ENCODE peak calls at places on chromosomes 4 and X, in five cellular contexts. One of them, this sample, is unnamed.

GRCh38 chrX:9864011-9864410 is 77.8 kb downstream of the SHROOM2 start:
- DNase-seq in right cardiac atrium: no peak
- DNase-seq in dorsolateral prefrontal cortex: no peak
- DNase-seq in GM12865: no peak
- DNase-seq in SK-N-SH: no peak
- DNase-seq in this sample: no peak

GRCh38 chr4:83772680-83773079 is 236.8 kb downstream of the GPAT3 start:
- DNase-seq in right cardiac atrium: no peak
- DNase-seq in dorsolateral prefrontal cortex: no peak
- DNase-seq in GM12865: no peak
- DNase-seq in SK-N-SH: no peak
- DNase-seq in this sample: no peak

GRCh38 chrX:109839694-109840358 is 106.8 kb upstream of the ACSL4 start:
- DNase-seq in right cardiac atrium: no peak
- DNase-seq in dorsolateral prefrontal cortex: no peak
- DNase-seq in GM12865: no peak
- DNase-seq in SK-N-SH: no peak
- DNase-seq in this sample: no peak

GRCh38 chr4:175813841-175814240 is 1.8 kb upstream of the GPM6A start:
- DNase-seq in right cardiac atrium: no peak
- DNase-seq in dorsolateral prefrontal cortex: no peak
- DNase-seq in GM12865: no peak
- DNase-seq in SK-N-SH: no peak
- DNase-seq in this sample: no peak

GRCh38 chr4:78689224-78689623 is 86.9 kb upstream of the BMP2K start:
- DNase-seq in right cardiac atrium: no peak
- DNase-seq in dorsolateral prefrontal cortex: no peak
- DNase-seq in GM12865: no peak
- DNase-seq in SK-N-SH: no peak
- DNase-seq in this sample: no peak

GRCh38 chr4:20368926-20369325 is 117.2 kb downstream of the SLIT2 start:
- DNase-seq in right cardiac atrium: no peak
- DNase-seq in dorsolateral prefrontal cortex: no peak
- DNase-seq in GM12865: no peak
- DNase-seq in SK-N-SH: no peak
- DNase-seq in this sample: no peak

GRCh38 chr4:80185787-80186548 is 11.3 kb upstream of the PRDM8 start:
- DNase-seq in right cardiac atrium: peak
- DNase-seq in dorsolateral prefrontal cortex: no peak
- DNase-seq in GM12865: no peak
- DNase-seq in SK-N-SH: no peak
- DNase-seq in this sample: no peak

GRCh38 chr4:5824635-5825034 is 68.3 kb downstream of the CRMP1 start:
- DNase-seq in right cardiac atrium: no peak
- DNase-seq in dorsolateral prefrontal cortex: no peak
- DNase-seq in GM12865: peak
- DNase-seq in SK-N-SH: peak
- DNase-seq in this sample: peak

GRCh38 chr4:106495498-106495897 is 126.9 kb upstream of the GIMD1 start:
- DNase-seq in right cardiac atrium: no peak
- DNase-seq in dorsolateral prefrontal cortex: no peak
- DNase-seq in GM12865: no peak
- DNase-seq in SK-N-SH: no peak
- DNase-seq in this sample: no peak

GRCh38 chr4:42282081-42282901 is 115.0 kb upstream of the SHISA3 start:
- DNase-seq in right cardiac atrium: no peak
- DNase-seq in dorsolateral prefrontal cortex: peak
- DNase-seq in GM12865: peak
- DNase-seq in SK-N-SH: peak
- DNase-seq in this sample: peak

GRCh38 chrX:13816899-13817298 is at the start of gene GPM6B:
- DNase-seq in right cardiac atrium: no peak
- DNase-seq in dorsolateral prefrontal cortex: peak
- DNase-seq in GM12865: no peak
- DNase-seq in SK-N-SH: no peak
- DNase-seq in this sample: no peak

GRCh38 chr4:55125087-55125721 is at the start of gene KDR:
- DNase-seq in right cardiac atrium: peak
- DNase-seq in dorsolateral prefrontal cortex: no peak
- DNase-seq in GM12865: no peak
- DNase-seq in SK-N-SH: peak
- DNase-seq in this sample: no peak

GRCh38 chr4:117085185-117085701 is at the start of gene TRAM1L1:
- DNase-seq in right cardiac atrium: peak
- DNase-seq in dorsolateral prefrontal cortex: peak
- DNase-seq in GM12865: no peak
- DNase-seq in SK-N-SH: peak
- DNase-seq in this sample: no peak

GRCh38 chr4:152273343-152273742 is 262.5 kb downstream of the FBXW7 start:
- DNase-seq in right cardiac atrium: no peak
- DNase-seq in dorsolateral prefrontal cortex: no peak
- DNase-seq in GM12865: no peak
- DNase-seq in SK-N-SH: no peak
- DNase-seq in this sample: no peak

GRCh38 chrX:40806511-40807220 is 71.3 kb upstream of the MED14 start:
- DNase-seq in right cardiac atrium: no peak
- DNase-seq in dorsolateral prefrontal cortex: no peak
- DNase-seq in GM12865: no peak
- DNase-seq in SK-N-SH: no peak
- DNase-seq in this sample: no peak

GRCh38 chrX:1466971-1467561 is 14.4 kb upstream of the ASMTL start:
- DNase-seq in right cardiac atrium: peak
- DNase-seq in dorsolateral prefrontal cortex: no peak
- DNase-seq in GM12865: peak
- DNase-seq in SK-N-SH: no peak
- DNase-seq in this sample: peak

GRCh38 chr4:40299704-40300336 is 35.3 kb upstream of the CHRNA9 start:
- DNase-seq in right cardiac atrium: no peak
- DNase-seq in dorsolateral prefrontal cortex: no peak
- DNase-seq in GM12865: no peak
- DNase-seq in SK-N-SH: no peak
- DNase-seq in this sample: no peak

GRCh38 chr4:22322996-22323395 is 192.9 kb downstream of the ADGRA3 start:
- DNase-seq in right cardiac atrium: no peak
- DNase-seq in dorsolateral prefrontal cortex: no peak
- DNase-seq in GM12865: no peak
- DNase-seq in SK-N-SH: no peak
- DNase-seq in this sample: no peak

GRCh38 chrX:8548446-8548845 is 83.8 kb downstream of the VCX3B start:
- DNase-seq in right cardiac atrium: no peak
- DNase-seq in dorsolateral prefrontal cortex: no peak
- DNase-seq in GM12865: no peak
- DNase-seq in SK-N-SH: no peak
- DNase-seq in this sample: no peak

GRCh38 chrX:154549766-154550165 is 2.3 kb downstream of the IKBKG start:
- DNase-seq in right cardiac atrium: no peak
- DNase-seq in dorsolateral prefrontal cortex: no peak
- DNase-seq in GM12865: no peak
- DNase-seq in SK-N-SH: no peak
- DNase-seq in this sample: no peak

GRCh38 chrX:33357606-33358005 is 146.3 kb upstream of the DMD start:
- DNase-seq in right cardiac atrium: peak
- DNase-seq in dorsolateral prefrontal cortex: no peak
- DNase-seq in GM12865: no peak
- DNase-seq in SK-N-SH: no peak
- DNase-seq in this sample: no peak

GRCh38 chrX:104315555-104315954 is 60.8 kb upstream of the ESX1 start:
- DNase-seq in right cardiac atrium: no peak
- DNase-seq in dorsolateral prefrontal cortex: no peak
- DNase-seq in GM12865: no peak
- DNase-seq in SK-N-SH: no peak
- DNase-seq in this sample: no peak

GRCh38 chr4:141041021-141041476 is 92.2 kb downstream of the RNF150 start:
- DNase-seq in right cardiac atrium: no peak
- DNase-seq in dorsolateral prefrontal cortex: no peak
- DNase-seq in GM12865: no peak
- DNase-seq in SK-N-SH: no peak
- DNase-seq in this sample: no peak

GRCh38 chr4:13541720-13542576 is 2.4 kb downstream of the NKX3-2 start:
- DNase-seq in right cardiac atrium: no peak
- DNase-seq in dorsolateral prefrontal cortex: no peak
- DNase-seq in GM12865: peak
- DNase-seq in SK-N-SH: peak
- DNase-seq in this sample: no peak

GRCh38 chr4:100517864-100518341 is at the start of gene EMCN:
- DNase-seq in right cardiac atrium: no peak
- DNase-seq in dorsolateral prefrontal cortex: no peak
- DNase-seq in GM12865: no peak
- DNase-seq in SK-N-SH: no peak
- DNase-seq in this sample: no peak

GRCh38 chrX:275967-276587 is 5.1 kb upstream of the PLCXD1 start:
- DNase-seq in right cardiac atrium: peak
- DNase-seq in dorsolateral prefrontal cortex: no peak
- DNase-seq in GM12865: no peak
- DNase-seq in SK-N-SH: peak
- DNase-seq in this sample: no peak

GRCh38 chrX:275476-275966 is 5.7 kb upstream of the PLCXD1 start:
- DNase-seq in right cardiac atrium: peak
- DNase-seq in dorsolateral prefrontal cortex: no peak
- DNase-seq in GM12865: no peak
- DNase-seq in SK-N-SH: no peak
- DNase-seq in this sample: no peak

GRCh38 chrX:281166-281999 is at the start of gene PLCXD1:
- DNase-seq in right cardiac atrium: peak
- DNase-seq in dorsolateral prefrontal cortex: no peak
- DNase-seq in GM12865: peak
- DNase-seq in SK-N-SH: peak
- DNase-seq in this sample: peak

GRCh38 chrX:274904-275475 is 6.2 kb upstream of the PLCXD1 start:
- DNase-seq in right cardiac atrium: peak
- DNase-seq in dorsolateral prefrontal cortex: no peak
- DNase-seq in GM12865: no peak
- DNase-seq in SK-N-SH: no peak
- DNase-seq in this sample: peak

DNA sequence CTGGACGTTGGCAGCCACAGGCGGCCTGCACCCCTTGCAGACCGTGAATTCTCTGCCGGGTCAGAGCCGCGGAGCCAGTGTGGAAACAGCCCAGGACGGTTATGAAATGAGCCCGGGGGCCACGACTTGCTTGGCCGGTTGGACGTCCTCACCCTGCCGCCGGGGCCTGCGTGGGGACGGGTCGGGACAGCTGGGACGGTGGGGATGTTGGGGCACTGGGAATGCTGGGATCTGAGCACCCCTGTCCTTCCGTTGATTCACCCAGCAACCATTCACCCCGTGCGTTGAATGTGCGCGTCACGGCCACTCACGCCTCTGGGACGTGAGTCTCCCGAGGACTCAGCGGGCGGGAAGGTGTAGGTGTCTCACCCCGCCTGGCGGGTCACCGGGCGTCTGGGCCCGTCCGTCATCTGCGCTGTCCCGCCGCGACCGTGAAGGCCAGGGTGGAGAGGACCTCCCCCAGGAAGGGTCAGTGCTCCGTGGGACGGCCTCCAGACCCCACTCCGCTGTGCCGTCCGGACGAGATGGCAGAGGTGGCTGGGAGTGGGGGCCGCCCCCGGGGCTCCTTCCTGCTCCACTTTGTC is 4.5 kb upstream of the PLCXD1 start:
- DNase-seq in right cardiac atrium: peak
- DNase-seq in dorsolateral prefrontal cortex: no peak
- DNase-seq in GM12865: no peak
- DNase-seq in SK-N-SH: peak
- DNase-seq in this sample: no peak
- H3K4me3 ChIP-seq in right cardiac atrium: peak
- H3K4me3 ChIP-seq in dorsolateral prefrontal cortex: peak
- H3K4me3 ChIP-seq in GM12865: peak
- H3K4me3 ChIP-seq in SK-N-SH: peak
- H3K4me3 ChIP-seq in this sample: no peak

GRCh38 chrX:73448379-73448778 is 1.5 kb downstream of the CDX4 start:
- DNase-seq in right cardiac atrium: no peak
- DNase-seq in dorsolateral prefrontal cortex: no peak
- DNase-seq in GM12865: no peak
- DNase-seq in SK-N-SH: no peak
- DNase-seq in this sample: no peak
- H3K4me3 ChIP-seq in right cardiac atrium: peak
- H3K4me3 ChIP-seq in dorsolateral prefrontal cortex: no peak
- H3K4me3 ChIP-seq in GM12865: no peak
- H3K4me3 ChIP-seq in SK-N-SH: no peak
- H3K4me3 ChIP-seq in this sample: no peak

DNA sequence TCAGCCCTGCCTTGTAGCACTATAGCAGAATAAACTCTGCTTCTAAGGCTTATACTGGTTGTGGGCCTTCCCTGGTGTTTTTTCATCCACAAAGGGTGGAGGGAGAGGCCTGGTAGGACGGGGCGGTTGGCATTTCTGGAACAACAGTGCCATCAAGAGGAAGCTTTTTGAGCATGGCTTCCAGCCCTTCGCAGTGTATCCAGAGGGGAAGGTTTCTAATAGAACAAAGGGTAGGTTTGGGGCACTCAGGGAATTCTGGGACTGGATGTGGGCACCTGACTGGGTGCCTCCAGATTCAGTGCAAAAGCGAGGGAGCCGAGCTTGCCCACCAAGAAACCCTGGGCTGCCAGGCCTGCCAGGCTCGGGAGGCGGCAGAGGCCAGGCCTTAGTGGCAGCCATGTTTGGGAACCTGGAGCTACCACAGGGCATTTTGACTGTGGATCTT is 229.6 kb upstream of the AGTR2 start:
- DNase-seq in right cardiac atrium: peak
- DNase-seq in dorsolateral prefrontal cortex: peak
- DNase-seq in GM12865: peak
- DNase-seq in SK-N-SH: peak
- DNase-seq in this sample: no peak
- H3K4me3 ChIP-seq in right cardiac atrium: no peak
- H3K4me3 ChIP-seq in dorsolateral prefrontal cortex: no peak
- H3K4me3 ChIP-seq in GM12865: no peak
- H3K4me3 ChIP-seq in SK-N-SH: peak
- H3K4me3 ChIP-seq in this sample: no peak

DNA sequence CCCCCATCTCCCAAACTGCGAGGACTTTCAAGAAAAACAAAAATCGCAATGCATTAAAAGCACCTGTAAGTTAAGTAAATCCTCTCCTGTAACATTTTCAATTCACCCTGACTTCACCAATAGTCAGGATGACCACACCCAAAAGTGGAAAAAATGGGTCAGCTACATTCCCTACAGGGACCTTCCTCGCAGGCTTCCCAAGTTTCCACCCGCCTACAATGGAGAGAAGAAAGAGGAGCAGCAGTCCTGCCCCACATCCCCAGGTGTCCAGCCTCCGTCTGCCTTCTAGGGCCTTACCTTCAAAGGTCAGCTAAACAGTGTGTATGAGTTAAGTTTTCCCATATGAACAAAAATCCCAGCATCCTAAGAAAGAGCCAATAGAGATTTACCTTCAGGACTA is 12.6 kb downstream of the IRF2 start:
- DNase-seq in right cardiac atrium: no peak
- DNase-seq in dorsolateral prefrontal cortex: no peak
- DNase-seq in GM12865: no peak
- DNase-seq in SK-N-SH: no peak
- DNase-seq in this sample: no peak
- H3K4me3 ChIP-seq in right cardiac atrium: no peak
- H3K4me3 ChIP-seq in dorsolateral prefrontal cortex: no peak
- H3K4me3 ChIP-seq in GM12865: no peak
- H3K4me3 ChIP-seq in SK-N-SH: no peak
- H3K4me3 ChIP-seq in this sample: no peak

This sample was measured in Jurkat, Clone E6-1.